ENCODE peak calls at places on chromosome 2, in four cellular contexts. C is endothelial cell of umbilical vein, H is A549, K is ovary. R is an unnamed sample.

GRCh38 chr2:25001329-25001637 is 29.5 kb upstream of the DNAJC27 start:
- DNase-seq in K (no peak), H (no peak), C (no peak), R (no peak)

GRCh38 chr2:130357864-130358263 is 2.0 kb downstream of the PTPN18 start:
- DNase-seq in K (no peak), C (no peak), H (no peak), R (no peak)

GRCh38 chr2:219497495-219498279 is 1.0 kb upstream of the GMPPA start:
- DNase-seq in C (peak), H (peak), K (peak), R (peak)

GRCh38 chr2:174611006-174611405 is 13.4 kb upstream of the WIPF1 start:
- DNase-seq in K (no peak), C (no peak), H (no peak), R (no peak)

GRCh38 chr2:58553937-58554336 is 312.8 kb upstream of the FANCL start:
- DNase-seq in K (no peak), H (peak), C (no peak), R (no peak)

GRCh38 chr2:217527586-217528202 is 475.1 kb downstream of the TNS1 start:
- DNase-seq in C (no peak), K (no peak), H (no peak), R (no peak)

GRCh38 chr2:238601433-238602222 is 174.9 kb downstream of the ASB1 start:
- DNase-seq in C (no peak), K (peak), H (no peak), R (peak)

GRCh38 chr2:83584674-83585073 is 874.4 kb downstream of the SUCLG1 start:
- DNase-seq in C (peak), H (no peak), K (no peak), R (no peak)

GRCh38 chr2:128644745-128645256 is 326.1 kb upstream of the HS6ST1 start:
- DNase-seq in C (no peak), K (peak), H (no peak), R (no peak)

GRCh38 chr2:160651416-160652200 is 158.0 kb upstream of the RBMS1 start:
- DNase-seq in K (no peak), C (peak), H (no peak), R (no peak)

DNA sequence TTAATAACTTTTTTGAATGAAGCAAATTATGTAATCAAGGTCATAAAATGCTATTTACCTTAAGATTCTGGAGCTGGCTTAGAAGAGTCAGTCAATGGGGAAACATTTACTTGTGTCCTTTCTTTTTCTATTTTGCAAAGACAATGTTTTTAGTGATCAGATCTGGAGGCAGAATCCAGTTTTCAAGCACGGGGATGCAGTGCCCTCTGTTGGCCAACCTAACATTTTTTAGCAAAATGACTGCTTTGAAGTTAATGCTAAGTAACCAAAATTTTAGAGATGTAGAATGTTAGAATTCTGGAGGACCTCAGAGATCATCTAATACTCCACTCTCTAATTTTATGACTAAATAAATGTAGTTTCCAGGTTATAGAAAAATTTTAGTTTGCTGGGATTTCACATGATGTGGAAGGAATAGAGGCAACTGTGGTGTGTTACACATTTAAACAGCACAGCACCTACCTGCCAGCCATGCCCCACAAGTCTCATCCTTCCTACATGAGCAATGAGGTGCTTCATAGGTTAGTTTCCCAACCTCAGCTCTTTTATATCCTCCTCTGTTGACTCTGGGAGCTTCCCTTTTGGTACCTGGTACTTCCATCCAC is 23.6 kb upstream of the SLC9A4 start:
- DNase-seq in H (peak), K (no peak), C (peak), R (no peak)
- TF ChIP-seq POLR2A in H (no peak), K (no peak), C (no peak), R (no peak)

DNA sequence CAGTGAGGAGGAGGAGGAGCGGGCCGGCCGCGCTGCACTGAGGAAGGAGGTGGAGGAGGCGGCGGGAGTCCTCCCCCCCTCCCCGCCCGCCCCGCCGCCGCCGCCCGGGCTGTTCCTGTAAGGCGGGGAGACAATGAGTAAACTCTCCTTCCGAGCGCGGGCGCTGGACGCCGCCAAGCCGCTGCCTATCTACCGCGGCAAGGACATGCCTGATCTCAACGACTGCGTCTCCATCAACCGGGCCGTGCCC is 259 bp downstream of the EPC2 start:
- DNase-seq in K (no peak), C (no peak), H (no peak), R (no peak)
- TF ChIP-seq POLR2A in K (no peak), C (peak), H (no peak), R (peak)

DNA sequence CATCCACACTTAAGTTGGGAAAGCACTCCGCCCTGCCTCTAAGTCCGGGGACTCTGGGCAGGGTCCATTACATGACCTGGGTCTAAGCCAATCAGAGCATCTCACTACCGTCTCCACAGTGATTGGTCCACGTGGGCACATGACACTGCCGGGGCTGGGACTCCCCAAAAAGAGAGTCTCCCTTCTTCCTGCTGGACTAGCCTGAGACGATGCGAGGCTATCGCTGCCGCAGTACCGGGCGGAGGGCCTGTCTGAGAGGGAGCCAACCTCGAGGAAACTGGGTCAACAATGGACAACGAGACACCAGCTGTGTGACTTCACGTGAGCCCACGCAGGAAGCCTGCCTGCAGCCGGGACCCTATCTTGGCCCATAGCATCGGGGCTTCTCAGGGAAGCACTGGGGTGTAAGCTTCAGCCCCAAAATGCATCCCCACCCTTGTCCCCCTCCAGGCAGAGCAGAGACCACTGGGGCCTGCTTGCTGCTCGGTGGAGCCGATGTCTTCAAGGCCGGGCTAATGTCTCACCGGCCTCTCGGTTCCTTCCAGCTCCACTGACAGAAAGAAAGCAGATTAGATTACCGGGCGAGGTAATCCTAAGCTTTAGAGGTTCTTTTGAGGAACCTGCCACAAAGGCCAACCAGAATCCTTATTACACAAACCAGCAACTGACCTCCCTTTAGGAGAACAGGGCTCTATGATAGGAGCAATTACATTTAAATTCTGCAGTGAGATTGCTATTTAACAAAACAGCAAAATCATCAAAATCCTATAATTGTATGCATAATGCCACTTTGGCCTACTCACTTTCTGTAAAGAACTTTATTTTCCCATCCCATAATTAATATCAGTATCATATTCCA is 21.3 kb upstream of the COPS8 start:
- DNase-seq in K (no peak), H (no peak), C (no peak), R (no peak)
- TF ChIP-seq POLR2A in K (no peak), H (no peak), C (no peak), R (no peak)

GRCh38 chr2:45653584-45653983 is 2.1 kb downstream of the PRKCE start:
- DNase-seq in K (no peak), C (no peak), H (no peak), R (no peak)
- TF ChIP-seq POLR2A in K (no peak), C (no peak), H (no peak), R (no peak)

GRCh38 chr2:109129356-109129920 is 433 bp downstream of the SH3RF3 start:
- DNase-seq in H (peak), K (peak), C (peak), R (peak)
- TF ChIP-seq POLR2A in H (no peak), K (no peak), C (no peak), R (no peak)

GRCh38 chr2:224442092-224442999 is 40.4 kb upstream of the FAM124B start:
- DNase-seq in K (no peak), H (no peak), C (peak), R (no peak)
- TF ChIP-seq POLR2A in K (no peak), H (no peak), C (peak), R (no peak)